ENCODE peak calls at places on chromosomes 16 and 17, in five cellular contexts. One of them, this sample, is unnamed.

GRCh38 chr17:34586346-34586846 is 7.0 kb downstream of the TMEM132E start:
- DNase-seq in GM10248: no peak
- DNase-seq in left ventricle myocardium inferior: no peak
- DNase-seq in psoas muscle: no peak
- DNase-seq in uterus: no peak
- DNase-seq in this sample: no peak

GRCh38 chr16:88657371-88657770 is 5.5 kb downstream of the MVD start:
- DNase-seq in GM10248: no peak
- DNase-seq in left ventricle myocardium inferior: no peak
- DNase-seq in psoas muscle: no peak
- DNase-seq in uterus: no peak
- DNase-seq in this sample: no peak

GRCh38 chr16:27806388-27806787 is 256.4 kb downstream of the KATNIP start:
- DNase-seq in GM10248: no peak
- DNase-seq in left ventricle myocardium inferior: no peak
- DNase-seq in psoas muscle: no peak
- DNase-seq in uterus: no peak
- DNase-seq in this sample: no peak

GRCh38 chr16:1012135-1012534 is 30.6 kb downstream of the SOX8 start:
- DNase-seq in GM10248: no peak
- DNase-seq in left ventricle myocardium inferior: no peak
- DNase-seq in psoas muscle: no peak
- DNase-seq in uterus: no peak
- DNase-seq in this sample: no peak

GRCh38 chr17:17971431-17972125 is 622 bp downstream of the TOM1L2 start:
- DNase-seq in GM10248: no peak
- DNase-seq in left ventricle myocardium inferior: peak
- DNase-seq in psoas muscle: no peak
- DNase-seq in uterus: peak
- DNase-seq in this sample: peak

GRCh38 chr16:83345846-83346245 is 461.9 kb upstream of the HSBP1 start:
- DNase-seq in GM10248: no peak
- DNase-seq in left ventricle myocardium inferior: no peak
- DNase-seq in psoas muscle: no peak
- DNase-seq in uterus: no peak
- DNase-seq in this sample: no peak

GRCh38 chr17:32274643-32275042 is 9.0 kb downstream of the RHBDL3 start:
- DNase-seq in GM10248: no peak
- DNase-seq in left ventricle myocardium inferior: no peak
- DNase-seq in psoas muscle: no peak
- DNase-seq in uterus: no peak
- DNase-seq in this sample: no peak

GRCh38 chr17:77735341-77736206 is 222.9 kb upstream of the TNRC6C start:
- DNase-seq in GM10248: no peak
- DNase-seq in left ventricle myocardium inferior: peak
- DNase-seq in psoas muscle: no peak
- DNase-seq in uterus: peak
- DNase-seq in this sample: no peak

GRCh38 chr17:15171433-15172047 is 93.6 kb downstream of the PMP22 start:
- DNase-seq in GM10248: peak
- DNase-seq in left ventricle myocardium inferior: peak
- DNase-seq in psoas muscle: peak
- DNase-seq in uterus: no peak
- DNase-seq in this sample: peak

GRCh38 chr16:29994613-29995329 is 646 bp downstream of the HIRIP3 start:
- DNase-seq in GM10248: peak
- DNase-seq in left ventricle myocardium inferior: no peak
- DNase-seq in psoas muscle: peak
- DNase-seq in uterus: peak
- DNase-seq in this sample: no peak

GRCh38 chr16:8795096-8795495 is 2.3 kb downstream of the TMEM186 start:
- DNase-seq in GM10248: no peak
- DNase-seq in left ventricle myocardium inferior: no peak
- DNase-seq in psoas muscle: no peak
- DNase-seq in uterus: no peak
- DNase-seq in this sample: no peak

GRCh38 chr17:39485555-39485954 is 24.3 kb downstream of the CDK12 start:
- DNase-seq in GM10248: no peak
- DNase-seq in left ventricle myocardium inferior: no peak
- DNase-seq in psoas muscle: no peak
- DNase-seq in uterus: no peak
- DNase-seq in this sample: no peak

GRCh38 chr16:74743668-74744299 is 30.8 kb downstream of the FA2H start:
- DNase-seq in GM10248: no peak
- DNase-seq in left ventricle myocardium inferior: no peak
- DNase-seq in psoas muscle: no peak
- DNase-seq in uterus: no peak
- DNase-seq in this sample: peak

GRCh38 chr16:89843409-89844350 is 15.4 kb downstream of the SPIRE2 start:
- DNase-seq in GM10248: no peak
- DNase-seq in left ventricle myocardium inferior: no peak
- DNase-seq in psoas muscle: no peak
- DNase-seq in uterus: no peak
- DNase-seq in this sample: no peak

GRCh38 chr17:81513669-81514484 is 1.3 kb upstream of the ACTG1 start:
- DNase-seq in GM10248: no peak
- DNase-seq in left ventricle myocardium inferior: peak
- DNase-seq in psoas muscle: peak
- DNase-seq in uterus: peak
- DNase-seq in this sample: peak

GRCh38 chr17:64694207-64694606 is 32.1 kb upstream of the SMURF2 start:
- DNase-seq in GM10248: no peak
- DNase-seq in left ventricle myocardium inferior: peak
- DNase-seq in psoas muscle: peak
- DNase-seq in uterus: peak
- DNase-seq in this sample: peak

GRCh38 chr17:64448665-64449512 is at the start of gene MILR1:
- DNase-seq in GM10248: peak
- DNase-seq in left ventricle myocardium inferior: no peak
- DNase-seq in psoas muscle: no peak
- DNase-seq in uterus: peak
- DNase-seq in this sample: no peak

GRCh38 chr17:5123343-5124124 is 7.7 kb downstream of the USP6 start:
- DNase-seq in GM10248: no peak
- DNase-seq in left ventricle myocardium inferior: no peak
- DNase-seq in psoas muscle: no peak
- DNase-seq in uterus: no peak
- DNase-seq in this sample: no peak

GRCh38 chr17:14373587-14374259 is 72.8 kb downstream of the HS3ST3B1 start:
- DNase-seq in GM10248: no peak
- DNase-seq in left ventricle myocardium inferior: no peak
- DNase-seq in psoas muscle: no peak
- DNase-seq in uterus: no peak
- DNase-seq in this sample: no peak

GRCh38 chr17:74552037-74552436 is 6.1 kb upstream of the CD300C start:
- DNase-seq in GM10248: no peak
- DNase-seq in left ventricle myocardium inferior: no peak
- DNase-seq in psoas muscle: no peak
- DNase-seq in uterus: no peak
- DNase-seq in this sample: no peak

GRCh38 chr17:31427684-31428083 is 36.2 kb downstream of the RAB11FIP4 start:
- DNase-seq in GM10248: no peak
- DNase-seq in left ventricle myocardium inferior: no peak
- DNase-seq in psoas muscle: no peak
- DNase-seq in uterus: no peak
- DNase-seq in this sample: no peak

GRCh38 chr16:12468552-12468951 is 335.1 kb downstream of the CPPED1 start:
- DNase-seq in GM10248: no peak
- DNase-seq in left ventricle myocardium inferior: no peak
- DNase-seq in psoas muscle: no peak
- DNase-seq in uterus: no peak
- DNase-seq in this sample: no peak

GRCh38 chr16:46974352-46974751 is 878 bp upstream of the DNAJA2 start:
- DNase-seq in GM10248: peak
- DNase-seq in left ventricle myocardium inferior: no peak
- DNase-seq in psoas muscle: no peak
- DNase-seq in uterus: no peak
- DNase-seq in this sample: no peak

GRCh38 chr17:41133880-41134735 is 6.2 kb downstream of the KRTAP4-6 start:
- DNase-seq in GM10248: no peak
- DNase-seq in left ventricle myocardium inferior: no peak
- DNase-seq in psoas muscle: no peak
- DNase-seq in uterus: no peak
- DNase-seq in this sample: no peak

GRCh38 chr17:75153854-75154194 is 488 bp downstream of the JPT1 start:
- DNase-seq in GM10248: peak
- DNase-seq in left ventricle myocardium inferior: no peak
- DNase-seq in psoas muscle: no peak
- DNase-seq in uterus: no peak
- DNase-seq in this sample: no peak

GRCh38 chr16:3135120-3135715 is 389 bp downstream of the ZNF213 start:
- DNase-seq in GM10248: no peak
- DNase-seq in left ventricle myocardium inferior: no peak
- DNase-seq in psoas muscle: no peak
- DNase-seq in uterus: no peak
- DNase-seq in this sample: no peak

GRCh38 chr17:78935419-78936323 is 10.5 kb upstream of the TIMP2 start:
- DNase-seq in GM10248: no peak
- DNase-seq in left ventricle myocardium inferior: peak
- DNase-seq in psoas muscle: peak
- DNase-seq in uterus: peak
- DNase-seq in this sample: no peak

GRCh38 chr17:8350339-8350738 is 10.7 kb downstream of the ODF4 start:
- DNase-seq in GM10248: no peak
- DNase-seq in left ventricle myocardium inferior: no peak
- DNase-seq in psoas muscle: no peak
- DNase-seq in uterus: no peak
- DNase-seq in this sample: no peak
- TF ChIP-seq CTCF in GM10248: no peak
- TF ChIP-seq CTCF in left ventricle myocardium inferior: no peak
- TF ChIP-seq CTCF in psoas muscle: no peak
- TF ChIP-seq CTCF in uterus: no peak
- TF ChIP-seq CTCF in this sample: no peak

DNA sequence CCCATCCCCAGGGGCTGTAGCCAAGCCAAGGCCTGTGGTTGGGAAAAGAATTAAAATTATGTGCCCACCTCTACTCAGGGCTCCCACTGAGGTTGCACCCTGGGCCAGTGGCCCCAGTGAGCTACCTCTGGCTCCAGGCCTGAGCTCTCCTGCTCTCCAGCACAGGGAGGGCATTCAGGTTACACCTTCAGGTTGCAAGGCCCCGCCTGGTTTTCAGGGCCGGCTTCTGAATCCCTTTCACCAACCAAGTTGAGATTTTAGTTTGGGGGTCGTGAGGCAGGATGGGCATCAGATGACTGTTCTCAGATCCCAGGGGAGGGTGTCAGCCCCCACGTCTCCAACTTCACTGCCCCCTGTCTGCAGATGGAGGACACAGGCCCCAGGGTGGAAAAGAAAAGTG is 8.0 kb upstream of the KATNB1 start:
- DNase-seq in GM10248: no peak
- DNase-seq in left ventricle myocardium inferior: no peak
- DNase-seq in psoas muscle: no peak
- DNase-seq in uterus: no peak
- DNase-seq in this sample: no peak
- TF ChIP-seq CTCF in GM10248: no peak
- TF ChIP-seq CTCF in left ventricle myocardium inferior: no peak
- TF ChIP-seq CTCF in psoas muscle: no peak
- TF ChIP-seq CTCF in uterus: no peak
- TF ChIP-seq CTCF in this sample: no peak

GRCh38 chr16:49440156-49441065 is 66.8 kb downstream of the C16orf78 start:
- DNase-seq in GM10248: no peak
- DNase-seq in left ventricle myocardium inferior: no peak
- DNase-seq in psoas muscle: no peak
- DNase-seq in uterus: no peak
- DNase-seq in this sample: no peak
- TF ChIP-seq CTCF in GM10248: no peak
- TF ChIP-seq CTCF in left ventricle myocardium inferior: no peak
- TF ChIP-seq CTCF in psoas muscle: no peak
- TF ChIP-seq CTCF in uterus: no peak
- TF ChIP-seq CTCF in this sample: no peak

DNA sequence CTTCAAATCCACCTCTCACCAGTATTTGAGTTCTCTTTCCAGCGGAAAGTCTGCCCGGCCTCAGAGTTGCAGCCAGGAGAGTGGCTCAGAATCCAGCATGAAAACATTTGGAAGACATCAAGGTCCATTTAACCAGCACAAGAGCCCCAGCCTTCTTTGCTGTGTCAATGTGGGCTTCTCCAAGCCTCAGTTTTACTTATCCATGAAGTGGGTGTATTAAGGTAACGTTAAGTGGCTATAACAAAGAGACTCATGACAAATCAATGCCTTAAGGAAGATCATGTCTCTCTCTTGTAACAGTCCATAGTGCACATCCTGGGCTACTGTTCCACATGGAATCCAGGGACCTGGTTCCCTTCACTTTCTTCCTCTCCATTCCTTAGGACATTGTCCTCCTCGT is 959 bp upstream of the SPPL2C start:
- DNase-seq in GM10248: no peak
- DNase-seq in left ventricle myocardium inferior: no peak
- DNase-seq in psoas muscle: no peak
- DNase-seq in uterus: no peak
- DNase-seq in this sample: no peak
- TF ChIP-seq CTCF in GM10248: no peak
- TF ChIP-seq CTCF in left ventricle myocardium inferior: no peak
- TF ChIP-seq CTCF in psoas muscle: no peak
- TF ChIP-seq CTCF in uterus: no peak
- TF ChIP-seq CTCF in this sample: no peak

This sample was measured in prostate gland.